ENCODE peak calls at places on chromosomes 1 and 21, in five cellular contexts. E, C, A, Y and R are unnamed samples.
A peak's percentile ranks its signal among the peaks of the same experiment; 100 is the strongest.

GRCh38 chr1:89821322-89822108 is 683 bp downstream of the LRRC8D start:
- DNase-seq in Y (peak; percentile 16), E (peak; percentile 78), C (peak; percentile 46), A (peak; percentile 57), R (peak; percentile 92)

GRCh38 chr1:39434797-39435395 is 56.5 kb upstream of the BMP8A start:
- DNase-seq in Y (no peak), A (no peak), C (peak; percentile 58), E (no peak), R (no peak)

GRCh38 chr1:169100208-169100882 is 6.1 kb upstream of the ATP1B1 start:
- DNase-seq in Y (no peak), E (no peak), A (no peak), C (no peak), R (no peak)

GRCh38 chr1:46576564-46576963 is 25.1 kb upstream of the KNCN start:
- DNase-seq in Y (no peak), A (no peak), C (no peak), E (no peak), R (no peak)

GRCh38 chr1:42334240-42335049 is 590 bp downstream of the FOXJ3 start:
- DNase-seq in E (peak; percentile 43), A (peak; percentile 50), Y (peak; percentile 5), C (peak; percentile 71), R (peak; percentile 75)

GRCh38 chr1:204870165-204870912 is at the start of gene NFASC:
- DNase-seq in C (no peak), A (no peak), Y (no peak), E (no peak), R (no peak)

GRCh38 chr21:31732891-31733520 is 1.1 kb upstream of the SCAF4 start:
- DNase-seq in E (peak; percentile 54), A (no peak), C (peak; percentile 50), Y (no peak), R (peak; percentile 58)

GRCh38 chr1:6554907-6555778 is at the start of gene TAS1R1:
- DNase-seq in Y (no peak), E (no peak), C (peak; percentile 55), A (peak; percentile 45), R (no peak)